ENCODE peak calls at places on chromosomes 1 and 21, in eight cellular contexts. One of them, this sample, is unnamed.

GRCh38 chr1:232528472-232529089 is 101.4 kb downstream of the SIPA1L2 start:
- DNase-seq in posterior vena cava: no peak
- DNase-seq in brain microvascular endothelial cell: no peak
- DNase-seq in IMR-90: no peak
- DNase-seq in posterior cingulate gyrus: no peak
- DNase-seq in epithelial cell of esophagus: no peak
- DNase-seq in left colon: no peak
- DNase-seq in heart left ventricle: no peak
- DNase-seq in this sample: no peak

GRCh38 chr1:206923009-206923960 is 1.5 kb upstream of the FCMR start:
- DNase-seq in posterior vena cava: peak
- DNase-seq in brain microvascular endothelial cell: no peak
- DNase-seq in IMR-90: no peak
- DNase-seq in posterior cingulate gyrus: no peak
- DNase-seq in epithelial cell of esophagus: no peak
- DNase-seq in left colon: peak
- DNase-seq in heart left ventricle: no peak
- DNase-seq in this sample: no peak

GRCh38 chr1:229223498-229223897 is 47.4 kb upstream of the RAB4A start:
- DNase-seq in posterior vena cava: peak
- DNase-seq in brain microvascular endothelial cell: no peak
- DNase-seq in IMR-90: no peak
- DNase-seq in posterior cingulate gyrus: no peak
- DNase-seq in epithelial cell of esophagus: no peak
- DNase-seq in left colon: no peak
- DNase-seq in heart left ventricle: no peak
- DNase-seq in this sample: no peak

GRCh38 chr1:194929376-194929775 is 1678.9 kb downstream of the KCNT2 start:
- DNase-seq in posterior vena cava: no peak
- DNase-seq in brain microvascular endothelial cell: no peak
- DNase-seq in IMR-90: peak
- DNase-seq in posterior cingulate gyrus: no peak
- DNase-seq in epithelial cell of esophagus: no peak
- DNase-seq in left colon: no peak
- DNase-seq in heart left ventricle: no peak
- DNase-seq in this sample: no peak

GRCh38 chr1:162977944-162978568 is 91.1 kb upstream of the RGS4 start:
- DNase-seq in posterior vena cava: no peak
- DNase-seq in brain microvascular endothelial cell: no peak
- DNase-seq in IMR-90: no peak
- DNase-seq in posterior cingulate gyrus: no peak
- DNase-seq in epithelial cell of esophagus: no peak
- DNase-seq in left colon: no peak
- DNase-seq in heart left ventricle: no peak
- DNase-seq in this sample: no peak

GRCh38 chr1:108071601-108072000 is 106.6 kb upstream of the VAV3 start:
- DNase-seq in posterior vena cava: no peak
- DNase-seq in brain microvascular endothelial cell: no peak
- DNase-seq in IMR-90: no peak
- DNase-seq in posterior cingulate gyrus: no peak
- DNase-seq in epithelial cell of esophagus: no peak
- DNase-seq in left colon: no peak
- DNase-seq in heart left ventricle: no peak
- DNase-seq in this sample: no peak

GRCh38 chr1:23436520-23437354 is 12.2 kb upstream of the TCEA3 start:
- DNase-seq in posterior vena cava: peak
- DNase-seq in brain microvascular endothelial cell: no peak
- DNase-seq in IMR-90: no peak
- DNase-seq in posterior cingulate gyrus: no peak
- DNase-seq in epithelial cell of esophagus: no peak
- DNase-seq in left colon: peak
- DNase-seq in heart left ventricle: no peak
- DNase-seq in this sample: no peak

GRCh38 chr1:183310753-183311465 is 107.3 kb downstream of the NMNAT2 start:
- DNase-seq in posterior vena cava: no peak
- DNase-seq in brain microvascular endothelial cell: peak
- DNase-seq in IMR-90: no peak
- DNase-seq in posterior cingulate gyrus: no peak
- DNase-seq in epithelial cell of esophagus: no peak
- DNase-seq in left colon: no peak
- DNase-seq in heart left ventricle: no peak
- DNase-seq in this sample: peak

GRCh38 chr1:119004129-119004527 is 16.0 kb upstream of the TBX15 start:
- DNase-seq in posterior vena cava: peak
- DNase-seq in brain microvascular endothelial cell: no peak
- DNase-seq in IMR-90: no peak
- DNase-seq in posterior cingulate gyrus: no peak
- DNase-seq in epithelial cell of esophagus: no peak
- DNase-seq in left colon: no peak
- DNase-seq in heart left ventricle: no peak
- DNase-seq in this sample: no peak

GRCh38 chr1:234605983-234606730 is 3.8 kb downstream of the IRF2BP2 start:
- DNase-seq in posterior vena cava: no peak
- DNase-seq in brain microvascular endothelial cell: no peak
- DNase-seq in IMR-90: peak
- DNase-seq in posterior cingulate gyrus: no peak
- DNase-seq in epithelial cell of esophagus: peak
- DNase-seq in left colon: peak
- DNase-seq in heart left ventricle: peak
- DNase-seq in this sample: no peak

GRCh38 chr1:214445846-214446614 is 105.4 kb downstream of the PTPN14 start:
- DNase-seq in posterior vena cava: no peak
- DNase-seq in brain microvascular endothelial cell: peak
- DNase-seq in IMR-90: peak
- DNase-seq in posterior cingulate gyrus: no peak
- DNase-seq in epithelial cell of esophagus: peak
- DNase-seq in left colon: no peak
- DNase-seq in heart left ventricle: no peak
- DNase-seq in this sample: peak

GRCh38 chr1:41589395-41589794 is 104.9 kb upstream of the EDN2 start:
- DNase-seq in posterior vena cava: no peak
- DNase-seq in brain microvascular endothelial cell: no peak
- DNase-seq in IMR-90: no peak
- DNase-seq in posterior cingulate gyrus: no peak
- DNase-seq in epithelial cell of esophagus: no peak
- DNase-seq in left colon: no peak
- DNase-seq in heart left ventricle: no peak
- DNase-seq in this sample: no peak

GRCh38 chr1:160154790-160155189 is 3.4 kb downstream of the ATP1A4 start:
- DNase-seq in posterior vena cava: no peak
- DNase-seq in brain microvascular endothelial cell: no peak
- DNase-seq in IMR-90: no peak
- DNase-seq in posterior cingulate gyrus: no peak
- DNase-seq in epithelial cell of esophagus: no peak
- DNase-seq in left colon: no peak
- DNase-seq in heart left ventricle: no peak
- DNase-seq in this sample: no peak

GRCh38 chr21:44927587-44928461 is 7.1 kb upstream of the ITGB2 start:
- DNase-seq in posterior vena cava: no peak
- DNase-seq in brain microvascular endothelial cell: peak
- DNase-seq in IMR-90: peak
- DNase-seq in posterior cingulate gyrus: no peak
- DNase-seq in epithelial cell of esophagus: peak
- DNase-seq in left colon: no peak
- DNase-seq in heart left ventricle: peak
- DNase-seq in this sample: peak

GRCh38 chr1:59317343-59317742 is 20.4 kb downstream of the FGGY start:
- DNase-seq in posterior vena cava: no peak
- DNase-seq in brain microvascular endothelial cell: no peak
- DNase-seq in IMR-90: no peak
- DNase-seq in posterior cingulate gyrus: no peak
- DNase-seq in epithelial cell of esophagus: no peak
- DNase-seq in left colon: no peak
- DNase-seq in heart left ventricle: no peak
- DNase-seq in this sample: no peak

GRCh38 chr1:32939655-32940371 is 24.8 kb downstream of the RNF19B start:
- DNase-seq in posterior vena cava: peak
- DNase-seq in brain microvascular endothelial cell: peak
- DNase-seq in IMR-90: peak
- DNase-seq in posterior cingulate gyrus: peak
- DNase-seq in epithelial cell of esophagus: peak
- DNase-seq in left colon: peak
- DNase-seq in heart left ventricle: no peak
- DNase-seq in this sample: peak

GRCh38 chr21:43611598-43612369 is 47.5 kb downstream of the HSF2BP start:
- DNase-seq in posterior vena cava: peak
- DNase-seq in brain microvascular endothelial cell: peak
- DNase-seq in IMR-90: peak
- DNase-seq in posterior cingulate gyrus: peak
- DNase-seq in epithelial cell of esophagus: peak
- DNase-seq in left colon: peak
- DNase-seq in heart left ventricle: peak
- DNase-seq in this sample: peak

GRCh38 chr1:24855474-24855873 is 74.6 kb downstream of the RUNX3 start:
- DNase-seq in posterior vena cava: peak
- DNase-seq in brain microvascular endothelial cell: no peak
- DNase-seq in IMR-90: no peak
- DNase-seq in posterior cingulate gyrus: no peak
- DNase-seq in epithelial cell of esophagus: no peak
- DNase-seq in left colon: no peak
- DNase-seq in heart left ventricle: no peak
- DNase-seq in this sample: no peak

GRCh38 chr1:109502368-109502851 is 7.1 kb downstream of the AMIGO1 start:
- DNase-seq in posterior vena cava: no peak
- DNase-seq in brain microvascular endothelial cell: no peak
- DNase-seq in IMR-90: no peak
- DNase-seq in posterior cingulate gyrus: no peak
- DNase-seq in epithelial cell of esophagus: no peak
- DNase-seq in left colon: no peak
- DNase-seq in heart left ventricle: no peak
- DNase-seq in this sample: no peak

GRCh38 chr21:33968998-33969353 is 53.4 kb upstream of the ATP5PO start:
- DNase-seq in posterior vena cava: no peak
- DNase-seq in brain microvascular endothelial cell: peak
- DNase-seq in IMR-90: peak
- DNase-seq in posterior cingulate gyrus: no peak
- DNase-seq in epithelial cell of esophagus: no peak
- DNase-seq in left colon: no peak
- DNase-seq in heart left ventricle: no peak
- DNase-seq in this sample: no peak

GRCh38 chr21:43771698-43772367 is 4.3 kb downstream of the CSTB start:
- DNase-seq in posterior vena cava: no peak
- DNase-seq in brain microvascular endothelial cell: no peak
- DNase-seq in IMR-90: no peak
- DNase-seq in posterior cingulate gyrus: no peak
- DNase-seq in epithelial cell of esophagus: peak
- DNase-seq in left colon: no peak
- DNase-seq in heart left ventricle: no peak
- DNase-seq in this sample: no peak

GRCh38 chr1:162236622-162237021 is 140.0 kb downstream of the SPATA46 start:
- DNase-seq in posterior vena cava: no peak
- DNase-seq in brain microvascular endothelial cell: no peak
- DNase-seq in IMR-90: no peak
- DNase-seq in posterior cingulate gyrus: no peak
- DNase-seq in epithelial cell of esophagus: no peak
- DNase-seq in left colon: no peak
- DNase-seq in heart left ventricle: no peak
- DNase-seq in this sample: no peak

GRCh38 chr1:232629250-232630046 is 485 bp downstream of the SIPA1L2 start:
- DNase-seq in posterior vena cava: peak
- DNase-seq in brain microvascular endothelial cell: no peak
- DNase-seq in IMR-90: no peak
- DNase-seq in posterior cingulate gyrus: peak
- DNase-seq in epithelial cell of esophagus: peak
- DNase-seq in left colon: peak
- DNase-seq in heart left ventricle: peak
- DNase-seq in this sample: no peak

GRCh38 chr1:30356839-30357238 is 366.5 kb downstream of the MATN1 start:
- DNase-seq in posterior vena cava: no peak
- DNase-seq in brain microvascular endothelial cell: no peak
- DNase-seq in IMR-90: no peak
- DNase-seq in posterior cingulate gyrus: no peak
- DNase-seq in epithelial cell of esophagus: no peak
- DNase-seq in left colon: no peak
- DNase-seq in heart left ventricle: no peak
- DNase-seq in this sample: no peak

This sample was measured in COLO829.